ENCODE peak calls at places on chromosomes 12 and 14, in eight cellular contexts. One of them, this sample, is unnamed.

GRCh38 chr12:17992002-17992656 is 97.9 kb downstream of the RERGL start:
- DNase-seq in activated T-helper 1 cell treated with anti-CD3 and anti-CD28 coated beads, Interleukin-2, amount 50 U/mL, for 16 hours: no peak
- DNase-seq in HS-27A: peak
- DNase-seq in activated gamma-delta T cell treated with Interleukin-2 at 50 U/mL for 16 hours: no peak
- DNase-seq in caudate nucleus: no peak
- DNase-seq in cardiac muscle cell: peak
- DNase-seq in amniotic stem cell: peak
- DNase-seq in PC-3: peak
- DNase-seq in this sample: no peak

GRCh38 chr14:100104523-100105300 is 39.5 kb downstream of the EVL start:
- DNase-seq in PC-3: peak
- DNase-seq in activated T-helper 1 cell treated with anti-CD3 and anti-CD28 coated beads, Interleukin-2, amount 50 U/mL, for 16 hours: no peak
- DNase-seq in caudate nucleus: no peak
- DNase-seq in amniotic stem cell: no peak
- DNase-seq in HS-27A: peak
- DNase-seq in cardiac muscle cell: no peak
- DNase-seq in activated gamma-delta T cell treated with Interleukin-2 at 50 U/mL for 16 hours: no peak
- DNase-seq in this sample: peak

GRCh38 chr12:38850463-38850862 is 54.9 kb downstream of the CPNE8 start:
- DNase-seq in PC-3: no peak
- DNase-seq in activated T-helper 1 cell treated with anti-CD3 and anti-CD28 coated beads, Interleukin-2, amount 50 U/mL, for 16 hours: no peak
- DNase-seq in amniotic stem cell: no peak
- DNase-seq in caudate nucleus: no peak
- DNase-seq in activated gamma-delta T cell treated with Interleukin-2 at 50 U/mL for 16 hours: no peak
- DNase-seq in HS-27A: no peak
- DNase-seq in cardiac muscle cell: no peak
- DNase-seq in this sample: no peak

GRCh38 chr12:50050410-50051280 is 6.8 kb upstream of the ASIC1 start:
- DNase-seq in amniotic stem cell: no peak
- DNase-seq in caudate nucleus: no peak
- DNase-seq in cardiac muscle cell: peak
- DNase-seq in HS-27A: no peak
- DNase-seq in activated gamma-delta T cell treated with Interleukin-2 at 50 U/mL for 16 hours: no peak
- DNase-seq in PC-3: no peak
- DNase-seq in activated T-helper 1 cell treated with anti-CD3 and anti-CD28 coated beads, Interleukin-2, amount 50 U/mL, for 16 hours: no peak
- DNase-seq in this sample: no peak

GRCh38 chr14:105026789-105027563 is 6.1 kb upstream of the CDCA4 start:
- DNase-seq in cardiac muscle cell: no peak
- DNase-seq in activated T-helper 1 cell treated with anti-CD3 and anti-CD28 coated beads, Interleukin-2, amount 50 U/mL, for 16 hours: no peak
- DNase-seq in activated gamma-delta T cell treated with Interleukin-2 at 50 U/mL for 16 hours: no peak
- DNase-seq in caudate nucleus: no peak
- DNase-seq in PC-3: peak
- DNase-seq in HS-27A: no peak
- DNase-seq in amniotic stem cell: no peak
- DNase-seq in this sample: no peak

GRCh38 chr14:29896354-29896768 is 31.3 kb downstream of the PRKD1 start:
- DNase-seq in cardiac muscle cell: no peak
- DNase-seq in activated T-helper 1 cell treated with anti-CD3 and anti-CD28 coated beads, Interleukin-2, amount 50 U/mL, for 16 hours: no peak
- DNase-seq in HS-27A: no peak
- DNase-seq in activated gamma-delta T cell treated with Interleukin-2 at 50 U/mL for 16 hours: no peak
- DNase-seq in PC-3: peak
- DNase-seq in caudate nucleus: no peak
- DNase-seq in amniotic stem cell: no peak
- DNase-seq in this sample: no peak

GRCh38 chr12:52050771-52051541 is at the start of gene NR4A1:
- DNase-seq in amniotic stem cell: peak
- DNase-seq in activated gamma-delta T cell treated with Interleukin-2 at 50 U/mL for 16 hours: peak
- DNase-seq in HS-27A: peak
- DNase-seq in cardiac muscle cell: peak
- DNase-seq in PC-3: peak
- DNase-seq in activated T-helper 1 cell treated with anti-CD3 and anti-CD28 coated beads, Interleukin-2, amount 50 U/mL, for 16 hours: peak
- DNase-seq in caudate nucleus: peak
- DNase-seq in this sample: peak

GRCh38 chr12:14779834-14780233 is 23.4 kb downstream of the WBP11 start:
- DNase-seq in caudate nucleus: no peak
- DNase-seq in HS-27A: no peak
- DNase-seq in PC-3: no peak
- DNase-seq in amniotic stem cell: no peak
- DNase-seq in cardiac muscle cell: no peak
- DNase-seq in activated T-helper 1 cell treated with anti-CD3 and anti-CD28 coated beads, Interleukin-2, amount 50 U/mL, for 16 hours: no peak
- DNase-seq in activated gamma-delta T cell treated with Interleukin-2 at 50 U/mL for 16 hours: no peak
- DNase-seq in this sample: no peak

GRCh38 chr12:83850531-83850930 is 1062.1 kb downstream of the SLC6A15 start:
- DNase-seq in activated T-helper 1 cell treated with anti-CD3 and anti-CD28 coated beads, Interleukin-2, amount 50 U/mL, for 16 hours: no peak
- DNase-seq in HS-27A: no peak
- DNase-seq in caudate nucleus: no peak
- DNase-seq in cardiac muscle cell: no peak
- DNase-seq in activated gamma-delta T cell treated with Interleukin-2 at 50 U/mL for 16 hours: no peak
- DNase-seq in amniotic stem cell: no peak
- DNase-seq in PC-3: peak
- DNase-seq in this sample: no peak

GRCh38 chr12:52005903-52006703 is 643 bp upstream of the TAMALIN start:
- DNase-seq in HS-27A: no peak
- DNase-seq in cardiac muscle cell: peak
- DNase-seq in activated gamma-delta T cell treated with Interleukin-2 at 50 U/mL for 16 hours: no peak
- DNase-seq in PC-3: no peak
- DNase-seq in activated T-helper 1 cell treated with anti-CD3 and anti-CD28 coated beads, Interleukin-2, amount 50 U/mL, for 16 hours: no peak
- DNase-seq in caudate nucleus: peak
- DNase-seq in amniotic stem cell: no peak
- DNase-seq in this sample: peak

GRCh38 chr12:104802198-104802597 is 155.9 kb downstream of the SLC41A2 start:
- DNase-seq in PC-3: peak
- DNase-seq in activated gamma-delta T cell treated with Interleukin-2 at 50 U/mL for 16 hours: no peak
- DNase-seq in cardiac muscle cell: no peak
- DNase-seq in activated T-helper 1 cell treated with anti-CD3 and anti-CD28 coated beads, Interleukin-2, amount 50 U/mL, for 16 hours: no peak
- DNase-seq in HS-27A: no peak
- DNase-seq in amniotic stem cell: no peak
- DNase-seq in caudate nucleus: no peak
- DNase-seq in this sample: no peak

GRCh38 chr12:25839470-25839869 is 119.0 kb upstream of the RASSF8 start:
- DNase-seq in cardiac muscle cell: no peak
- DNase-seq in amniotic stem cell: no peak
- DNase-seq in activated gamma-delta T cell treated with Interleukin-2 at 50 U/mL for 16 hours: no peak
- DNase-seq in HS-27A: no peak
- DNase-seq in activated T-helper 1 cell treated with anti-CD3 and anti-CD28 coated beads, Interleukin-2, amount 50 U/mL, for 16 hours: no peak
- DNase-seq in caudate nucleus: no peak
- DNase-seq in PC-3: peak
- DNase-seq in this sample: no peak

GRCh38 chr14:104431351-104431928 is 148.1 kb upstream of the C14orf180 start:
- DNase-seq in activated gamma-delta T cell treated with Interleukin-2 at 50 U/mL for 16 hours: no peak
- DNase-seq in cardiac muscle cell: no peak
- DNase-seq in caudate nucleus: no peak
- DNase-seq in activated T-helper 1 cell treated with anti-CD3 and anti-CD28 coated beads, Interleukin-2, amount 50 U/mL, for 16 hours: no peak
- DNase-seq in amniotic stem cell: no peak
- DNase-seq in HS-27A: no peak
- DNase-seq in PC-3: no peak
- DNase-seq in this sample: no peak

GRCh38 chr14:57478050-57478449 is 15.6 kb downstream of the CCDC198 start:
- DNase-seq in activated T-helper 1 cell treated with anti-CD3 and anti-CD28 coated beads, Interleukin-2, amount 50 U/mL, for 16 hours: no peak
- DNase-seq in cardiac muscle cell: no peak
- DNase-seq in amniotic stem cell: no peak
- DNase-seq in activated gamma-delta T cell treated with Interleukin-2 at 50 U/mL for 16 hours: no peak
- DNase-seq in caudate nucleus: no peak
- DNase-seq in HS-27A: no peak
- DNase-seq in PC-3: no peak
- DNase-seq in this sample: no peak

GRCh38 chr12:101608301-101609133 is 13.7 kb downstream of the MYBPC1 start:
- DNase-seq in PC-3: peak
- DNase-seq in caudate nucleus: no peak
- DNase-seq in cardiac muscle cell: no peak
- DNase-seq in HS-27A: no peak
- DNase-seq in activated gamma-delta T cell treated with Interleukin-2 at 50 U/mL for 16 hours: no peak
- DNase-seq in amniotic stem cell: no peak
- DNase-seq in activated T-helper 1 cell treated with anti-CD3 and anti-CD28 coated beads, Interleukin-2, amount 50 U/mL, for 16 hours: no peak
- DNase-seq in this sample: peak

GRCh38 chr12:77686760-77687159 is 143.9 kb upstream of the NAV3 start:
- DNase-seq in HS-27A: no peak
- DNase-seq in cardiac muscle cell: peak
- DNase-seq in amniotic stem cell: no peak
- DNase-seq in activated gamma-delta T cell treated with Interleukin-2 at 50 U/mL for 16 hours: no peak
- DNase-seq in caudate nucleus: no peak
- DNase-seq in activated T-helper 1 cell treated with anti-CD3 and anti-CD28 coated beads, Interleukin-2, amount 50 U/mL, for 16 hours: no peak
- DNase-seq in PC-3: no peak
- DNase-seq in this sample: no peak

GRCh38 chr12:75784591-75784990 is 247.0 kb downstream of the PHLDA1 start:
- DNase-seq in PC-3: peak
- DNase-seq in amniotic stem cell: no peak
- DNase-seq in cardiac muscle cell: no peak
- DNase-seq in activated T-helper 1 cell treated with anti-CD3 and anti-CD28 coated beads, Interleukin-2, amount 50 U/mL, for 16 hours: no peak
- DNase-seq in HS-27A: peak
- DNase-seq in caudate nucleus: no peak
- DNase-seq in activated gamma-delta T cell treated with Interleukin-2 at 50 U/mL for 16 hours: no peak
- DNase-seq in this sample: no peak

GRCh38 chr12:66131067-66131688 is 628 bp upstream of the LLPH start:
- DNase-seq in HS-27A: no peak
- DNase-seq in activated T-helper 1 cell treated with anti-CD3 and anti-CD28 coated beads, Interleukin-2, amount 50 U/mL, for 16 hours: no peak
- DNase-seq in PC-3: no peak
- DNase-seq in amniotic stem cell: no peak
- DNase-seq in cardiac muscle cell: no peak
- DNase-seq in activated gamma-delta T cell treated with Interleukin-2 at 50 U/mL for 16 hours: no peak
- DNase-seq in caudate nucleus: no peak
- DNase-seq in this sample: no peak

GRCh38 chr12:88723219-88723618 is 142.9 kb upstream of the KITLG start:
- DNase-seq in HS-27A: no peak
- DNase-seq in caudate nucleus: no peak
- DNase-seq in PC-3: peak
- DNase-seq in activated T-helper 1 cell treated with anti-CD3 and anti-CD28 coated beads, Interleukin-2, amount 50 U/mL, for 16 hours: no peak
- DNase-seq in activated gamma-delta T cell treated with Interleukin-2 at 50 U/mL for 16 hours: no peak
- DNase-seq in cardiac muscle cell: no peak
- DNase-seq in amniotic stem cell: no peak
- DNase-seq in this sample: no peak

GRCh38 chr12:116943419-116944372 is 32.9 kb downstream of the FBXW8 start:
- DNase-seq in activated gamma-delta T cell treated with Interleukin-2 at 50 U/mL for 16 hours: no peak
- DNase-seq in activated T-helper 1 cell treated with anti-CD3 and anti-CD28 coated beads, Interleukin-2, amount 50 U/mL, for 16 hours: no peak
- DNase-seq in HS-27A: no peak
- DNase-seq in caudate nucleus: no peak
- DNase-seq in amniotic stem cell: no peak
- DNase-seq in cardiac muscle cell: no peak
- DNase-seq in PC-3: no peak
- DNase-seq in this sample: no peak

GRCh38 chr14:37122288-37122687 is 50.1 kb downstream of the SLC25A21 start:
- DNase-seq in HS-27A: peak
- DNase-seq in cardiac muscle cell: no peak
- DNase-seq in amniotic stem cell: no peak
- DNase-seq in activated T-helper 1 cell treated with anti-CD3 and anti-CD28 coated beads, Interleukin-2, amount 50 U/mL, for 16 hours: no peak
- DNase-seq in caudate nucleus: no peak
- DNase-seq in PC-3: peak
- DNase-seq in activated gamma-delta T cell treated with Interleukin-2 at 50 U/mL for 16 hours: no peak
- DNase-seq in this sample: no peak

GRCh38 chr14:61476737-61477410 is 155.5 kb downstream of the PRKCH start:
- DNase-seq in amniotic stem cell: no peak
- DNase-seq in activated gamma-delta T cell treated with Interleukin-2 at 50 U/mL for 16 hours: peak
- DNase-seq in cardiac muscle cell: no peak
- DNase-seq in activated T-helper 1 cell treated with anti-CD3 and anti-CD28 coated beads, Interleukin-2, amount 50 U/mL, for 16 hours: peak
- DNase-seq in caudate nucleus: no peak
- DNase-seq in PC-3: no peak
- DNase-seq in HS-27A: no peak
- DNase-seq in this sample: peak

GRCh38 chr12:31323466-31324115 is 2.4 kb downstream of the SINHCAF start:
- DNase-seq in activated gamma-delta T cell treated with Interleukin-2 at 50 U/mL for 16 hours: peak
- DNase-seq in amniotic stem cell: no peak
- DNase-seq in activated T-helper 1 cell treated with anti-CD3 and anti-CD28 coated beads, Interleukin-2, amount 50 U/mL, for 16 hours: peak
- DNase-seq in HS-27A: no peak
- DNase-seq in cardiac muscle cell: no peak
- DNase-seq in caudate nucleus: peak
- DNase-seq in PC-3: no peak
- DNase-seq in this sample: no peak

GRCh38 chr12:54383041-54383609 is 1.4 kb downstream of the ZNF385A start:
- DNase-seq in amniotic stem cell: peak
- DNase-seq in caudate nucleus: no peak
- DNase-seq in activated T-helper 1 cell treated with anti-CD3 and anti-CD28 coated beads, Interleukin-2, amount 50 U/mL, for 16 hours: no peak
- DNase-seq in PC-3: peak
- DNase-seq in activated gamma-delta T cell treated with Interleukin-2 at 50 U/mL for 16 hours: no peak
- DNase-seq in cardiac muscle cell: no peak
- DNase-seq in HS-27A: peak
- DNase-seq in this sample: no peak

GRCh38 chr12:80472912-80473500 is 29.0 kb downstream of the PTPRQ start:
- DNase-seq in activated gamma-delta T cell treated with Interleukin-2 at 50 U/mL for 16 hours: no peak
- DNase-seq in activated T-helper 1 cell treated with anti-CD3 and anti-CD28 coated beads, Interleukin-2, amount 50 U/mL, for 16 hours: no peak
- DNase-seq in caudate nucleus: no peak
- DNase-seq in amniotic stem cell: no peak
- DNase-seq in PC-3: peak
- DNase-seq in HS-27A: peak
- DNase-seq in cardiac muscle cell: peak
- DNase-seq in this sample: no peak

GRCh38 chr12:123041042-123041531 is 60.6 kb downstream of the ARL6IP4 start:
- DNase-seq in activated T-helper 1 cell treated with anti-CD3 and anti-CD28 coated beads, Interleukin-2, amount 50 U/mL, for 16 hours: no peak
- DNase-seq in amniotic stem cell: no peak
- DNase-seq in activated gamma-delta T cell treated with Interleukin-2 at 50 U/mL for 16 hours: no peak
- DNase-seq in cardiac muscle cell: no peak
- DNase-seq in PC-3: no peak
- DNase-seq in HS-27A: no peak
- DNase-seq in caudate nucleus: no peak
- DNase-seq in this sample: no peak

GRCh38 chr14:54975856-54976255 is 51.0 kb downstream of the WDHD1 start:
- DNase-seq in amniotic stem cell: no peak
- DNase-seq in activated gamma-delta T cell treated with Interleukin-2 at 50 U/mL for 16 hours: no peak
- DNase-seq in cardiac muscle cell: no peak
- DNase-seq in activated T-helper 1 cell treated with anti-CD3 and anti-CD28 coated beads, Interleukin-2, amount 50 U/mL, for 16 hours: no peak
- DNase-seq in PC-3: no peak
- DNase-seq in HS-27A: no peak
- DNase-seq in caudate nucleus: no peak
- DNase-seq in this sample: no peak

GRCh38 chr12:118022728-118023109 is 6.2 kb downstream of the RFC5 start:
- DNase-seq in caudate nucleus: no peak
- DNase-seq in cardiac muscle cell: no peak
- DNase-seq in activated T-helper 1 cell treated with anti-CD3 and anti-CD28 coated beads, Interleukin-2, amount 50 U/mL, for 16 hours: no peak
- DNase-seq in amniotic stem cell: no peak
- DNase-seq in activated gamma-delta T cell treated with Interleukin-2 at 50 U/mL for 16 hours: no peak
- DNase-seq in HS-27A: no peak
- DNase-seq in PC-3: no peak
- DNase-seq in this sample: no peak

GRCh38 chr14:41925409-41925808 is 318.7 kb downstream of the LRFN5 start:
- DNase-seq in activated T-helper 1 cell treated with anti-CD3 and anti-CD28 coated beads, Interleukin-2, amount 50 U/mL, for 16 hours: no peak
- DNase-seq in PC-3: peak
- DNase-seq in cardiac muscle cell: peak
- DNase-seq in activated gamma-delta T cell treated with Interleukin-2 at 50 U/mL for 16 hours: no peak
- DNase-seq in caudate nucleus: no peak
- DNase-seq in amniotic stem cell: no peak
- DNase-seq in HS-27A: no peak
- DNase-seq in this sample: no peak

GRCh38 chr12:19643635-19644034 is 204.3 kb downstream of the AEBP2 start:
- DNase-seq in activated gamma-delta T cell treated with Interleukin-2 at 50 U/mL for 16 hours: no peak
- DNase-seq in PC-3: peak
- DNase-seq in activated T-helper 1 cell treated with anti-CD3 and anti-CD28 coated beads, Interleukin-2, amount 50 U/mL, for 16 hours: no peak
- DNase-seq in HS-27A: peak
- DNase-seq in amniotic stem cell: peak
- DNase-seq in caudate nucleus: peak
- DNase-seq in cardiac muscle cell: peak
- DNase-seq in this sample: no peak

GRCh38 chr14:24171422-24172260 is at the start of gene REC8:
- DNase-seq in cardiac muscle cell: peak
- DNase-seq in PC-3: no peak
- DNase-seq in caudate nucleus: peak
- DNase-seq in activated T-helper 1 cell treated with anti-CD3 and anti-CD28 coated beads, Interleukin-2, amount 50 U/mL, for 16 hours: peak
- DNase-seq in amniotic stem cell: no peak
- DNase-seq in activated gamma-delta T cell treated with Interleukin-2 at 50 U/mL for 16 hours: peak
- DNase-seq in HS-27A: no peak
- DNase-seq in this sample: peak

GRCh38 chr14:29865299-29865698 is 62.3 kb downstream of the PRKD1 start:
- DNase-seq in amniotic stem cell: no peak
- DNase-seq in activated gamma-delta T cell treated with Interleukin-2 at 50 U/mL for 16 hours: no peak
- DNase-seq in cardiac muscle cell: no peak
- DNase-seq in activated T-helper 1 cell treated with anti-CD3 and anti-CD28 coated beads, Interleukin-2, amount 50 U/mL, for 16 hours: no peak
- DNase-seq in PC-3: no peak
- DNase-seq in caudate nucleus: no peak
- DNase-seq in HS-27A: no peak
- DNase-seq in this sample: no peak